ENCODE peak calls at places on chromosome X, in five cellular contexts. One of them, this sample, is unnamed.

GRCh38 chrX:32024072-32024471 is 952.2 kb upstream of the FTHL17 start:
- DNase-seq in epithelial cell of proximal tubule: no peak
- DNase-seq in Panc1: no peak
- DNase-seq in PC-9: no peak
- DNase-seq in uterus: no peak
- DNase-seq in this sample: no peak

GRCh38 chrX:110989869-110990268 is 106.1 kb upstream of the PAK3 start:
- DNase-seq in epithelial cell of proximal tubule: no peak
- DNase-seq in Panc1: no peak
- DNase-seq in PC-9: no peak
- DNase-seq in uterus: no peak
- DNase-seq in this sample: no peak

GRCh38 chrX:47690175-47690574 is 31.2 kb upstream of the UXT start:
- DNase-seq in epithelial cell of proximal tubule: no peak
- DNase-seq in Panc1: no peak
- DNase-seq in PC-9: no peak
- DNase-seq in uterus: no peak
- DNase-seq in this sample: no peak

GRCh38 chrX:41178201-41178600 is 93.0 kb downstream of the USP9X start:
- DNase-seq in epithelial cell of proximal tubule: no peak
- DNase-seq in Panc1: no peak
- DNase-seq in PC-9: no peak
- DNase-seq in uterus: no peak
- DNase-seq in this sample: no peak

GRCh38 chrX:43224496-43224895 is 431.6 kb upstream of the MAOA start:
- DNase-seq in epithelial cell of proximal tubule: no peak
- DNase-seq in Panc1: no peak
- DNase-seq in PC-9: no peak
- DNase-seq in uterus: no peak
- DNase-seq in this sample: no peak

GRCh38 chrX:3175659-3176438 is 134.6 kb downstream of the ARSF start:
- DNase-seq in epithelial cell of proximal tubule: no peak
- DNase-seq in Panc1: no peak
- DNase-seq in PC-9: no peak
- DNase-seq in uterus: no peak
- DNase-seq in this sample: no peak

GRCh38 chrX:2572740-2573139 is 72.0 kb upstream of the DHRSX start:
- DNase-seq in epithelial cell of proximal tubule: no peak
- DNase-seq in Panc1: no peak
- DNase-seq in PC-9: peak; percentile 66
- DNase-seq in uterus: no peak
- DNase-seq in this sample: no peak

GRCh38 chrX:24491741-24492140 is 26.7 kb downstream of the PDK3 start:
- DNase-seq in epithelial cell of proximal tubule: no peak
- DNase-seq in Panc1: no peak
- DNase-seq in PC-9: peak; percentile 40
- DNase-seq in uterus: no peak
- DNase-seq in this sample: no peak

GRCh38 chrX:43892471-43892870 is 10.2 kb upstream of the MAOB start:
- DNase-seq in epithelial cell of proximal tubule: no peak
- DNase-seq in Panc1: no peak
- DNase-seq in PC-9: no peak
- DNase-seq in uterus: no peak
- DNase-seq in this sample: no peak

GRCh38 chrX:78333521-78333920 is 6.1 kb upstream of the CYSLTR1 start:
- DNase-seq in epithelial cell of proximal tubule: no peak
- DNase-seq in Panc1: no peak
- DNase-seq in PC-9: no peak
- DNase-seq in uterus: no peak
- DNase-seq in this sample: no peak

GRCh38 chrX:7201481-7201880 is 53.5 kb upstream of the PUDP start:
- DNase-seq in epithelial cell of proximal tubule: no peak
- DNase-seq in Panc1: no peak
- DNase-seq in PC-9: no peak
- DNase-seq in uterus: no peak
- DNase-seq in this sample: no peak

GRCh38 chrX:100615015-100615414 is 21.6 kb downstream of the TSPAN6 start:
- DNase-seq in epithelial cell of proximal tubule: peak; percentile 23
- DNase-seq in Panc1: no peak
- DNase-seq in PC-9: peak; percentile 71
- DNase-seq in uterus: no peak
- DNase-seq in this sample: no peak

GRCh38 chrX:40784516-40785151 is 49.3 kb upstream of the MED14 start:
- DNase-seq in epithelial cell of proximal tubule: peak; percentile 37
- DNase-seq in Panc1: no peak
- DNase-seq in PC-9: peak; percentile 72
- DNase-seq in uterus: no peak
- DNase-seq in this sample: no peak

GRCh38 chrX:24682739-24683432 is 10.8 kb upstream of the POLA1 start:
- DNase-seq in epithelial cell of proximal tubule: no peak
- DNase-seq in Panc1: no peak
- DNase-seq in PC-9: no peak
- DNase-seq in uterus: no peak
- DNase-seq in this sample: no peak

GRCh38 chrX:153665726-153666306 is 7.8 kb downstream of the PNCK start:
- DNase-seq in epithelial cell of proximal tubule: no peak
- DNase-seq in Panc1: no peak
- DNase-seq in PC-9: no peak
- DNase-seq in uterus: no peak
- DNase-seq in this sample: no peak

GRCh38 chrX:46991664-46992063 is 79.4 kb downstream of the JADE3 start:
- DNase-seq in epithelial cell of proximal tubule: no peak
- DNase-seq in Panc1: no peak
- DNase-seq in PC-9: no peak
- DNase-seq in uterus: no peak
- DNase-seq in this sample: no peak

GRCh38 chrX:118553042-118553714 is 57.6 kb downstream of the DOCK11 start:
- DNase-seq in epithelial cell of proximal tubule: no peak
- DNase-seq in Panc1: no peak
- DNase-seq in PC-9: no peak
- DNase-seq in uterus: no peak
- DNase-seq in this sample: no peak

GRCh38 chrX:52363247-52363883 is 5.5 kb upstream of the XAGE2 start:
- DNase-seq in epithelial cell of proximal tubule: no peak
- DNase-seq in Panc1: no peak
- DNase-seq in PC-9: no peak
- DNase-seq in uterus: no peak
- DNase-seq in this sample: no peak

GRCh38 chrX:54352677-54353076 is 5.2 kb downstream of the WNK3 start:
- DNase-seq in epithelial cell of proximal tubule: no peak
- DNase-seq in Panc1: no peak
- DNase-seq in PC-9: no peak
- DNase-seq in uterus: no peak
- DNase-seq in this sample: no peak

GRCh38 chrX:103918584-103919335 is 43.7 kb upstream of the TMSB15B start:
- DNase-seq in epithelial cell of proximal tubule: no peak
- DNase-seq in Panc1: no peak
- DNase-seq in PC-9: no peak
- DNase-seq in uterus: peak; percentile 59
- DNase-seq in this sample: no peak

GRCh38 chrX:45768666-45769065 is 568.0 kb upstream of the DIPK2B start:
- DNase-seq in epithelial cell of proximal tubule: no peak
- DNase-seq in Panc1: no peak
- DNase-seq in PC-9: no peak
- DNase-seq in uterus: no peak
- DNase-seq in this sample: no peak

GRCh38 chrX:45762699-45763647 is 562.3 kb upstream of the DIPK2B start:
- DNase-seq in epithelial cell of proximal tubule: no peak
- DNase-seq in Panc1: no peak
- DNase-seq in PC-9: no peak
- DNase-seq in uterus: no peak
- DNase-seq in this sample: no peak

GRCh38 chrX:45765281-45765680 is 564.6 kb upstream of the DIPK2B start:
- DNase-seq in epithelial cell of proximal tubule: no peak
- DNase-seq in Panc1: no peak
- DNase-seq in PC-9: no peak
- DNase-seq in uterus: no peak
- DNase-seq in this sample: no peak

GRCh38 chrX:45767021-45767491 is 566.4 kb upstream of the DIPK2B start:
- DNase-seq in epithelial cell of proximal tubule: no peak
- DNase-seq in Panc1: no peak
- DNase-seq in PC-9: no peak
- DNase-seq in uterus: no peak
- DNase-seq in this sample: no peak

DNA sequence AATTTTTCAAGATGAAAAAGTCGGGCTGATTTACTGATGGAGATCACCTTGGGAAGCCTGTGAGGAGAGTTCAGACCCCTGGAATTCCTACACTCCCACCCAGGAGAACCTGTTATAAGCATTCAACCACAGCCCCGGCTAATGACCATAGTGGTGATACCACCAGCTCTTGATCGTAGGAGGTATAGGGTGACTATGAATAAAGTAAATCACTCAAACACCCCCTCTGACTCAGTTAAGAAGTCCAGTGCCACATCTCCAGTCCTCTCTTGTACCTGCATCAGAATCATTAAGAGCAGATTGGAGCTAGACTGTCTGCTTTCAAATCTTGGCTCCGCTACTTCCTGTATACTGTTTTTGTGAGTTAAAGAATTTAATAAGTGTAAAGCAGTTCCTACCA is 565.0 kb upstream of the DIPK2B start:
- DNase-seq in epithelial cell of proximal tubule: no peak
- DNase-seq in Panc1: no peak
- DNase-seq in PC-9: no peak
- DNase-seq in uterus: no peak
- DNase-seq in this sample: no peak
- H3K4me3 ChIP-seq in epithelial cell of proximal tubule: peak overlapping the region; percentile 79
- H3K4me3 ChIP-seq in Panc1: peak overlapping the region; percentile 21
- H3K4me3 ChIP-seq in PC-9: no peak overlapping the region
- H3K4me3 ChIP-seq in uterus: no peak overlapping the region
- H3K4me3 ChIP-seq in this sample: no peak overlapping the region

GRCh38 chrX:69305333-69306062 is 140.2 kb upstream of the PJA1 start:
- DNase-seq in epithelial cell of proximal tubule: no peak
- DNase-seq in Panc1: no peak
- DNase-seq in PC-9: no peak
- DNase-seq in uterus: no peak
- DNase-seq in this sample: no peak

GRCh38 chrX:69307736-69308135 is 142.5 kb upstream of the PJA1 start:
- DNase-seq in epithelial cell of proximal tubule: no peak
- DNase-seq in Panc1: no peak
- DNase-seq in PC-9: no peak
- DNase-seq in uterus: no peak
- DNase-seq in this sample: no peak

GRCh38 chrX:69309074-69309792 is 144.0 kb upstream of the PJA1 start:
- DNase-seq in epithelial cell of proximal tubule: no peak
- DNase-seq in Panc1: no peak
- DNase-seq in PC-9: no peak
- DNase-seq in uterus: no peak
- DNase-seq in this sample: no peak

GRCh38 chrX:69307029-69307428 is 141.8 kb upstream of the PJA1 start:
- DNase-seq in epithelial cell of proximal tubule: no peak
- DNase-seq in Panc1: no peak
- DNase-seq in PC-9: no peak
- DNase-seq in uterus: no peak
- DNase-seq in this sample: no peak

DNA sequence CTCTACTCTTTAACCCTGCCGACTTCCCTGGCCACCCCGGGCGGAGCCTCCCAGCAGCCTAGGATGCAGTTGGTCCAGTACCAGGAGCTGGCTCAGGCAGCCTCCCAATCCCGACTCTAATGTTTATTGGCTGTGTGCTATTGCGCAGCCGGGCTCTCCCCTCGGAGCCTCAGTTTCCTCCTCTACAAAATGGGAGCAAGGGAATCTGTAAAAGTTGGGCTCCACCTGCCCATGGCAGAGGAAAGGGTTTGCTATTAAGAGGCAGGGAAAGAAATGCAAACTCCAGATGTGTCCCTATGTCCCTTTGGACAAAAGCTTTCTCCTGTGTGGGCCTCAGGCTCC is 140.8 kb upstream of the PJA1 start:
- DNase-seq in epithelial cell of proximal tubule: no peak
- DNase-seq in Panc1: no peak
- DNase-seq in PC-9: no peak
- DNase-seq in uterus: no peak
- DNase-seq in this sample: no peak
- H3K4me3 ChIP-seq in epithelial cell of proximal tubule: no peak overlapping the region
- H3K4me3 ChIP-seq in Panc1: no peak overlapping the region
- H3K4me3 ChIP-seq in PC-9: no peak overlapping the region
- H3K4me3 ChIP-seq in uterus: no peak overlapping the region
- H3K4me3 ChIP-seq in this sample: no peak overlapping the region

GRCh38 chrX:96004386-96004785 is 680.3 kb upstream of the DIAPH2 start:
- DNase-seq in epithelial cell of proximal tubule: no peak
- DNase-seq in Panc1: no peak
- DNase-seq in PC-9: no peak
- DNase-seq in uterus: no peak
- DNase-seq in this sample: no peak
- H3K4me3 ChIP-seq in epithelial cell of proximal tubule: no peak overlapping the region
- H3K4me3 ChIP-seq in Panc1: no peak overlapping the region
- H3K4me3 ChIP-seq in PC-9: no peak overlapping the region
- H3K4me3 ChIP-seq in uterus: no peak overlapping the region
- H3K4me3 ChIP-seq in this sample: no peak overlapping the region

GRCh38 chrX:107674480-107675364 is 46.4 kb downstream of the PRPS1 start:
- DNase-seq in epithelial cell of proximal tubule: no peak
- DNase-seq in Panc1: no peak
- DNase-seq in PC-9: peak; percentile 19
- DNase-seq in uterus: peak; percentile 78
- DNase-seq in this sample: peak; percentile 19
- H3K4me3 ChIP-seq in epithelial cell of proximal tubule: no peak overlapping the region
- H3K4me3 ChIP-seq in Panc1: no peak overlapping the region
- H3K4me3 ChIP-seq in PC-9: no peak overlapping the region
- H3K4me3 ChIP-seq in uterus: peak overlapping the region; percentile 63
- H3K4me3 ChIP-seq in this sample: peak overlapping the region; percentile 82

DNA sequence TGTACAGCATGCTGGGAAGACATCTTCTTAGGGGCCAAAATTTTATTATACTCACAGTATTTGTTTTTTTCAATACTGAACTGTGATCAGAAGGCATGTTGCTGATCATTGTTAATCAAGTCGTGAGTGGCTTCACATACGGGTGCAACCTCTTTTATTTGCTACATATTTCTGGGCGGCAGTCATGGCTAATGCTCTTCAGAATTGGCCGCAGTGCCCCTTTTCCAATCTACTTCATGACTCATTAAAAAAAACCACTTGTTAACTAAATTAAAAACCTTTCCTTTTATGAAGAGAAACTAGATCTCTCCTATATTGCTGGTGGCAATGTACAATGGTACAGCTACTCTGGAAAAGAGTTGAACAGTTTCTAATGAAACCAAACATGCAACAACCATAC is 101.5 kb upstream of the C1GALT1C1 start:
- DNase-seq in epithelial cell of proximal tubule: no peak
- DNase-seq in Panc1: no peak
- DNase-seq in PC-9: no peak
- DNase-seq in uterus: no peak
- DNase-seq in this sample: no peak
- H3K4me3 ChIP-seq in epithelial cell of proximal tubule: no peak overlapping the region
- H3K4me3 ChIP-seq in Panc1: no peak overlapping the region
- H3K4me3 ChIP-seq in PC-9: no peak overlapping the region
- H3K4me3 ChIP-seq in uterus: no peak overlapping the region
- H3K4me3 ChIP-seq in this sample: no peak overlapping the region